ENCODE peak calls at places on chromosome 16, in five cellular contexts. L is sigmoid colon, S is SK-N-SH, R is ovary, E is stomach. N is an unnamed sample. For H3K4me1, the result is how much of the 10 kb centered on the place peaks cover.

GRCh38 chr16:35598696-35599332 is 2139.4 kb downstream of the TP53TG3F start:
- DNase-seq in L (no peak), S (no peak), R (no peak), E (no peak), N (no peak)

GRCh38 chr16:81629896-81630631 is 149.0 kb upstream of the PLCG2 start:
- DNase-seq in L (no peak), S (no peak), R (no peak), E (no peak), N (peak)

GRCh38 chr16:55622302-55622701 is 33.5 kb upstream of the SLC6A2 start:
- DNase-seq in L (no peak), S (no peak), R (no peak), E (no peak), N (no peak)

GRCh38 chr16:47058295-47059086 is 85.0 kb upstream of the DNAJA2 start:
- DNase-seq in L (peak), S (no peak), R (no peak), E (no peak), N (no peak)

GRCh38 chr16:66357523-66357928 is 9.0 kb upstream of the CDH5 start:
- DNase-seq in L (peak), S (peak), R (peak), E (peak), N (no peak)

GRCh38 chr16:27315333-27316037 is 1.7 kb downstream of the IL4R start:
- DNase-seq in L (peak), S (no peak), R (no peak), E (peak), N (peak)

GRCh38 chr16:21684199-21684598 is 20.4 kb downstream of the OTOA start:
- DNase-seq in L (no peak), S (peak), R (no peak), E (no peak), N (no peak)

GRCh38 chr16:1057252-1057932 is 15.2 kb upstream of the SSTR5 start:
- DNase-seq in L (no peak), S (peak), R (no peak), E (peak), N (no peak)

GRCh38 chr16:86424968-86425367 is 85.4 kb upstream of the FOXF1 start:
- DNase-seq in L (no peak), S (no peak), R (no peak), E (no peak), N (no peak)

GRCh38 chr16:21554795-21555585 is 44.4 kb upstream of the METTL9 start:
- DNase-seq in L (peak), S (peak), R (peak), E (peak), N (peak)

GRCh38 chr16:35480988-35481387 is 2021.6 kb downstream of the TP53TG3F start:
- DNase-seq in L (no peak), S (no peak), R (no peak), E (no peak), N (no peak)

GRCh38 chr16:77385481-77385880 is 49.4 kb downstream of the ADAMTS18 start:
- DNase-seq in L (no peak), S (no peak), R (no peak), E (no peak), N (no peak)

GRCh38 chr16:17453365-17454122 is 17.2 kb downstream of the XYLT1 start:
- DNase-seq in L (no peak), S (peak), R (no peak), E (no peak), N (no peak)

GRCh38 chr16:81601008-81601428 is 156.4 kb downstream of the CMIP start:
- DNase-seq in L (no peak), S (peak), R (no peak), E (no peak), N (no peak)

GRCh38 chr16:86509759-86510464 is 415 bp upstream of the FOXF1 start:
- DNase-seq in L (peak), S (no peak), R (peak), E (peak), N (peak)

GRCh38 chr16:48075398-48075797 is 80.4 kb downstream of the ABCC12 start:
- DNase-seq in L (no peak), S (no peak), R (no peak), E (no peak), N (no peak)

GRCh38 chr16:16120382-16121184 is 102.7 kb downstream of the ABCC6 start:
- DNase-seq in L (peak), S (peak), R (no peak), E (peak), N (no peak)

GRCh38 chr16:86573215-86573614 is 5.1 kb upstream of the FOXL1 start:
- DNase-seq in L (no peak), S (no peak), R (no peak), E (no peak), N (no peak)

GRCh38 chr16:52398491-52398960 is 148.4 kb downstream of the TOX3 start:
- DNase-seq in L (no peak), S (no peak), R (no peak), E (no peak), N (no peak)

GRCh38 chr16:22642689-22643088 is 132.0 kb downstream of the NPIPB5 start:
- DNase-seq in L (no peak), S (no peak), R (no peak), E (no peak), N (no peak)

GRCh38 chr16:51880776-51881175 is 666.2 kb downstream of the TOX3 start:
- DNase-seq in L (no peak), S (no peak), R (no peak), E (no peak), N (no peak)

GRCh38 chr16:3752984-3753383 is 35.7 kb upstream of the TRAP1 start:
- DNase-seq in L (no peak), S (no peak), R (no peak), E (no peak), N (no peak)

GRCh38 chr16:30901201-30902069 is 5.0 kb downstream of the CTF1 start:
- DNase-seq in L (no peak), S (no peak), R (no peak), E (no peak), N (no peak)

GRCh38 chr16:66948034-66948821 is 12.8 kb upstream of the CES3 start:
- DNase-seq in L (no peak), S (no peak), R (no peak), E (peak), N (peak)

GRCh38 chr16:68332411-68333121 is 21.7 kb downstream of the PRMT7 start:
- DNase-seq in L (no peak), S (peak), R (no peak), E (no peak), N (no peak)

GRCh38 chr16:11087691-11088431 is 143.5 kb downstream of the CLEC16A start:
- DNase-seq in L (no peak), S (no peak), R (no peak), E (no peak), N (no peak)

GRCh38 chr16:72876981-72877373 is 171.0 kb downstream of the ZFHX3 start:
- DNase-seq in L (no peak), S (no peak), R (no peak), E (no peak), N (no peak)

DNA sequence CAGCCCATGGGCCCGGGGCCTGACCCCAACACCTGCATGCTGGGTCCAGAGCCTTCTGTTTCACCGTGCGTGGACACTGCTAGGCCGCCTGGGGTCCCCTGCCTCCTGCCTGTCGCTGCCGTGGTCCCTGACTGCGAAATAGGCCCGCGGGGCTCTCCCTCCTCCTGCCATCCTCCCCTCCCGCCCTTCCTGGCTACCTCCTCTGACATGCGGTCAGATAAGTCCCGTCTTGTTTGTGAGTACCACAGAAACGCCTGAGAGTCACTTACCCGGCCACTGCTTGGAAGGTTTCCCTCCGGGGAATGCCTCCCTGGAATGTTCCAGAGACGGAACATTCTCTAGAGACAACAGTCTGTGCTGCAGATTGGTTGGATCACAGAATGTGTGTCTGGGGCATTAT is 22.8 kb downstream of the CIBAR2 start:
- DNase-seq in L (no peak), S (peak), R (no peak), E (no peak), N (no peak)
- H3K4me1 ChIP-seq in L (under half), S (under half), R (under half), E (under half), N (under half)

GRCh38 chr16:85363881-85364280 is 249.2 kb upstream of the GSE1 start:
- DNase-seq in L (no peak), S (no peak), R (no peak), E (no peak), N (no peak)
- TF ChIP-seq EP300 in L (no peak), S (no peak), R (no peak), E (no peak), N (no peak)

DNA sequence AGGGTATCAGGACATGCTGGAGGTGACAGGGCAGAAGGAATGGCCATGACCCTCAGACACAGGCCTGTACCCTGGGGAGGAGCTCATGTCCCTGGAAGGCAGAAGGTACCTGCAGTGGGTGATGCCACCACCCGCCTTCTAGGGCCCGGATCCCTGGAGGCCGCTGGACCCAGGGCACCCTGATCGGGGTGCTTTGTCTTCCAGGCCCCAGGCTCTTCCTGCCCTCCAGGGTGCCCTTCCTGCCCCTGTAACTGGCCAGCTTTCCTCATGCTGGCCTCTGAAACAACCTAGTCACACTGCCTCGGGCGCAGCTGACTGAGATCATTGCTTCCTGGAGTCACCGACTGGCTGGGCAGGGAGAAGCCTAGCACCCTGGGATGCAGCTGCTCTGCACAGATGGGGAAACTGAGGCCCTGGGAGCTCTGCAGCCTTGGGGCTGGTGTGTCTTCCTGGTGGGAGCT is 5.8 kb downstream of the ADCY7 start:
- DNase-seq in L (peak), S (no peak), R (no peak), E (no peak), N (no peak)
- H3K4me1 ChIP-seq in L (under half), S (under half), R (under half), E (under half), N (half or more)

GRCh38 chr16:84303023-84303422 is 8.3 kb downstream of the WFDC1 start:
- DNase-seq in L (peak), S (no peak), R (no peak), E (no peak), N (no peak)
- TF ChIP-seq EP300 in L (peak), S (no peak), R (peak), E (peak), N (no peak)

DNA sequence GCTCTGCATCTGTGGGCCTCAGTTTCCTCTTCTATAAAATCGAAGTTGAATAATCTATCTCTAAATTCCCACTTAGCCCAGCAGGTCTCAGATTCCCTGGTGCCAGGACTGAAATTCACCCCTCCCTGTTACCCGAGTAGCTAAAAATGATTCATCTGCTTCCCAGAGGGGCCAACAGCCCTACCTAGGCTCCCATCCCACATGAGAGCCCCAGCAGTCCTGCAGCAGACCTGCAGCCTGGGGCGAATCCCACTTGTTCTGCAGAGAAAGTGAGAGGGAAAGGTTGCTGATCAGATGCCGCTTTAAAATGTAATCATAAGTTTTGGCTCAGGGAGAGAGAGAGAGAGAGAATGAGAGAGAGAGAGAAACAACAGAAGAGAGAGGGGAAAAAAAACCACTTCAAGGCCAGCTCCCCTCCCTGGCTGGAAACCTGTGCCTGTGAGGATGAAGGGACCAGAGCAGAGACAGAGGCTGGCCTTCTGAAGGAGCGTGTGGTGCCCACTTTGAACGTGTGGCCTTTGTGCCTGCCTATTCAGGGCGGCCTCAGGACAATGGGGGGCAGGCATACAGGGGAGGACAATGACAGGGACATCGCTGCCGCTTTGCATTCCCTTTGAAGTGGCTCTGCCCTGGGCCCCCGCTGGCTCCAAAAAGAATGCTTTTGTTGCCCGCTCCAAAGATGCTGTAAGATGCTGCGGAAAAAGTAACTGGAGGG is 85.2 kb upstream of the NKD1 start:
- DNase-seq in L (peak), S (peak), R (no peak), E (peak), N (peak)
- H3K4me1 ChIP-seq in L (under half), S (under half), R (under half), E (under half), N (under half)

GRCh38 chr16:50373780-50374179 is 5.0 kb upstream of the BRD7 start:
- DNase-seq in L (no peak), S (no peak), R (no peak), E (no peak), N (no peak)
- TF ChIP-seq EP300 in L (no peak), S (no peak), R (no peak), E (no peak), N (no peak)

GRCh38 chr16:89367538-89368059 is 122.8 kb downstream of the ANKRD11 start:
- DNase-seq in L (no peak), S (no peak), R (no peak), E (no peak), N (no peak)
- H3K4me1 ChIP-seq in L (under half), S (under half), R (under half), E (half or more), N (under half)

DNA sequence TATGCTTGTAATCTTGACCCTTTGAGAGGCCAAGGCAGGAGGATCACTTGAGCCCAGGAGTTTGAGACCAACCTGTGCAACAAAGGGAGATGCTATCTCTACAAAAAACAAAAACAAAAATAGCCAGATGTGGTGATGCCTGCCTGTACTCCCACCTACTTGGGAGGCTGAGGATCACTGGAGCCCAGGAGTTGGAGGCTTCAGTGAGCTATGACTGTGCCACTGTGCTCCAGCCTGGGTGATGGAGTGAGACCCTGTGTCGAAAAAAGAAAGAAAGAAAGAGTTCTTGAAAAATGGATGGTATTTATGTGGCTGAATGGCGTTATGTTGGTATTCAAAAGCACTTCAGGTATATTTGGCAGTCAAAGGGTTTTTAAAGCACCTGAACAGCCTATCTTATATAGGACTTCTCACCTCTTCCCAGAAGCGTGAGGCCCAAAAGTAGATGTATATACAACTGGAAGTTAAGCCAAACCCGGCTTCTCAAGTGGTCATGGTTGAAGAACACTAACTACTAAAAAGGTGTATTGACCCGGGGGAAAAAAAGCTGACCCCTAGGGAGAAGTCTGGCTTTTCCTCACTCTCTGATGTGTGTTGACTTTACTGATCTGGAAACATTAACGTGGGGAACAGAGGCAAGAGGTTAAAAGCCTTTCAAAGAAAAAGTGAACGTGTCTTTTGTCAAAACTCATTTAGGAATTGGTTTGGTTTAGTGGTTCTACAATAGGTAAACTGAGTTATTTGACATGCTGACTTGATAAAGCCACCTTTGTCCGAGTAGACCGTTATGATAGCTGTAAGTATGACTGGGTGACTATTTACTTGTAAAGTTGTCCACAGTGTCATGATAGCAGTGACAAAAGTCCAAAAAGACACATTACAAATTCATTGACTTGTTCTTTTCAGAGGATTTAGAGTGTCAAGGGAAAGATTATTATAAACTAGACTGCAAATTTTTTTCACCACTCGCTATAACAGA is 183.4 kb downstream of the IRX3 start:
- DNase-seq in L (no peak), S (no peak), R (no peak), E (no peak), N (no peak)
- TF ChIP-seq EP300 in L (no peak), S (no peak), R (no peak), E (no peak), N (no peak)

N was measured in upper lobe of left lung.